ENCODE peak calls at places on chromosomes 2 and 18, in seven cellular contexts. R is endodermal cell, J is endothelial cell, D is IMR-90, Y is cardiac fibroblast, L is AG10803, T is fibroblast of lung. N is an unnamed sample.
A peak's percentile ranks its signal among the peaks of the same experiment; 100 is the strongest.

GRCh38 chr18:57890266-57890665 is 87.2 kb upstream of the ATP8B1 start:
- DNase-seq in R (no peak), L (no peak), Y (no peak), D (no peak), T (no peak), J (no peak), N (no peak)

GRCh38 chr18:59900222-59901128 is 679 bp downstream of the PMAIP1 start:
- DNase-seq in Y (peak; percentile 82), T (peak; percentile 88), D (peak; percentile 85), L (peak; percentile 69), J (peak; percentile 28), R (peak; percentile 74), N (no peak)

GRCh38 chr2:206814486-206814885 is 49.1 kb downstream of the FASTKD2 start:
- DNase-seq in T (no peak), J (no peak), L (no peak), R (no peak), Y (no peak), D (no peak), N (no peak)

GRCh38 chr2:18883626-18884456 is 294.5 kb upstream of the NT5C1B start:
- DNase-seq in J (peak; percentile 20), D (peak; percentile 62), Y (peak; percentile 57), L (peak; percentile 35), T (peak; percentile 67), R (peak; percentile 63), N (no peak)

GRCh38 chr2:174153757-174154680 is 94.3 kb downstream of the OLA1 start:
- DNase-seq in R (no peak), J (no peak), Y (peak; percentile 73), L (peak; percentile 69), T (peak; percentile 95), D (peak; percentile 85), N (no peak)

GRCh38 chr2:163428187-163428586 is 307.6 kb downstream of the FIGN start:
- DNase-seq in L (no peak), T (no peak), J (no peak), R (no peak), D (no peak), Y (no peak), N (no peak)

GRCh38 chr2:225120175-225120574 is 77.9 kb upstream of the DOCK10 start:
- DNase-seq in Y (peak; percentile 72), L (peak; percentile 67), D (peak; percentile 67), J (no peak), R (no peak), T (peak; percentile 35), N (no peak)

GRCh38 chr2:169743549-169743948 is 9.9 kb downstream of the KLHL23 start:
- DNase-seq in J (no peak), D (no peak), T (no peak), L (no peak), Y (no peak), R (no peak), N (no peak)

GRCh38 chr2:120360307-120360855 is 14.4 kb downstream of the INHBB start:
- DNase-seq in Y (peak; percentile 49), J (no peak), D (peak; percentile 55), T (no peak), R (no peak), L (peak; percentile 11), N (no peak)

GRCh38 chr2:26590960-26591618 is 50.1 kb downstream of the CIB4 start:
- DNase-seq in J (no peak), T (no peak), R (no peak), Y (no peak), L (no peak), D (no peak), N (peak; percentile 51)

GRCh38 chr2:236348976-236349375 is 84.8 kb upstream of the ASB18 start:
- DNase-seq in L (no peak), J (no peak), R (no peak), D (no peak), Y (no peak), T (no peak), N (no peak)

GRCh38 chr2:20093263-20094141 is 42.1 kb upstream of the LAPTM4A start:
- DNase-seq in L (peak; percentile 80), R (peak; percentile 91), T (peak; percentile 89), D (peak; percentile 82), Y (peak; percentile 89), J (peak; percentile 65), N (no peak)

GRCh38 chr18:8389391-8390340 is 219.6 kb upstream of the RAB12 start:
- DNase-seq in J (peak; percentile 75), D (peak; percentile 78), Y (peak; percentile 88), R (peak; percentile 94), T (peak; percentile 85), L (peak; percentile 71), N (no peak)

GRCh38 chr2:166057363-166058169 is 70.3 kb downstream of the SCN1A start:
- DNase-seq in D (peak; percentile 45), Y (peak; percentile 75), T (peak; percentile 59), J (no peak), L (peak; percentile 33), R (no peak), N (no peak)

GRCh38 chr2:67515538-67515937 is 118.4 kb downstream of the ETAA1 start:
- DNase-seq in L (no peak), D (no peak), T (no peak), J (no peak), R (no peak), Y (no peak), N (no peak)

GRCh38 chr2:148789059-148789458 is 86.0 kb upstream of the KIF5C start:
- DNase-seq in J (no peak), L (no peak), Y (no peak), T (no peak), D (no peak), R (no peak), N (no peak)

GRCh38 chr2:167333245-167333644 is 445.0 kb downstream of the XIRP2 start:
- DNase-seq in L (no peak), D (peak; percentile 2), T (no peak), J (no peak), R (peak; percentile 58), Y (peak; percentile 1), N (no peak)
- TF ChIP-seq CTCF in L (no peak), D (no peak), T (peak; percentile 25), J (no peak), R (peak; percentile 59), Y (no peak), N (peak; percentile 20)

GRCh38 chr18:76610012-76610411 is 115.0 kb upstream of the ZNF516 start:
- DNase-seq in L (no peak), D (no peak), R (no peak), T (no peak), Y (no peak), J (no peak), N (no peak)

GRCh38 chr18:76602169-76602568 is 107.1 kb upstream of the ZNF516 start:
- DNase-seq in D (no peak), Y (no peak), R (peak; percentile 6), J (no peak), T (no peak), L (no peak), N (no peak)

GRCh38 chr18:76610933-76611749 is 116.1 kb upstream of the ZNF516 start:
- DNase-seq in L (peak; percentile 43), T (peak; percentile 51), Y (peak; percentile 60), J (no peak), D (peak; percentile 61), R (no peak), N (no peak)

GRCh38 chr18:76604642-76605240 is 109.7 kb upstream of the ZNF516 start:
- DNase-seq in T (no peak), L (no peak), J (no peak), D (peak; percentile 28), Y (peak; percentile 56), R (no peak), N (no peak)

DNA sequence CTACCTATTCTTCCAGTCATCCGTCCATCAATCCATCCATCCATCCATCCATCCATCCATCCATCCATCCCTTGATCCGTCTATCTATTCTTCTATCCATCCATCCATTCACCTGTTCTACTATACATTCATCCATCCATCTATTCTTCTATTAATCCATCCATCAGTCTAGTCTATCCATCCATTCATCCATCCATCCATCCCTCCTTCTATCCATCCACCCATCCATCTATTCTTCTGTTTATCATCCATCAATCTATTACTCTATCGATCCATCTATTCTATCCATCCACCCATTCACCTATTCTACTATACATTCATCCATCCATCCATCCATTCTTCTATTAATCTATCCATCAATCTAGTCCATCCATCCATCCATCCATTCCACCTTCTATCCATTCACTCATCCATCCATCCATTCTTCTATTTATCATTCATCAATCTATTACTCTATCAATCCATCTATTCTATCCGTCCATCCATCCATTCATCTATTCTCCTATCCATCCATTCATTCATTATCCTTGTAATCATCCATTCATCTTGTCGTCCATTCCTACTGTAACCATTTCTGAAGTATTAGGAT is 110.4 kb upstream of the ZNF516 start:
- DNase-seq in D (no peak), T (no peak), L (no peak), Y (no peak), J (no peak), R (no peak), N (no peak)
- TF ChIP-seq CTCF in D (no peak), T (no peak), L (no peak), Y (no peak), J (no peak), R (no peak), N (no peak)

DNA sequence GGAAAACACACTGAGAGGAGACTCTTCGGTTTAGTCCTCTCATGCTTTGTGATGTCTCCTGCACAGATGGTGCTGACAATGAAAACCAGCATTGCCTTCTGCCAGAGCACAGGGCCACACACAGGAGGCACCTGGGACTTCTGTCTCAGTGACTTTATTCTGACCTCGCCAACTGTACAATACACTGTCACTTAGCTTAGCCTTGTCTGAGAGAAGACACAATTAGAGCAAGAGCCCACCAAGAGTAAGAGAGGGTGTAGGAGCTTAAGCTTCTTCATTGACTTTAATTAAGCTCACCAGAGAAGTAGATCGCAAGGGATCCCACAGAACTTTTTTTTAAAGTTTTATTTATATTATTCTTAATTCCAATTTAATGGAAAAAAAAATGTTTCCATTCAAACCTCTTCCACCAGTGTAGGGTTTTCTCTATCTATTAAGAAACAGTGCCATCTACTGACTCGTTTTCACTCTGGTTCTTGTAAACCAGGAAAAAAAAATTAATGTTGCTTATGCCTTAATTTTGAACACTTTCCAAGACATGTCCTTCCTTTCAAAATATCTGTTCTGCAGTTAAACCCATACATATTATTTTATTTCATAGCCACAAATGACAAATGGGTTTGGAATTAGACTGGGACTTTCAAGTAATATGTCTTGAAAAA is 42.4 kb upstream of the DDX18 start:
- DNase-seq in L (peak; percentile 45), R (no peak), Y (peak; percentile 52), D (peak; percentile 38), J (no peak), T (peak; percentile 41), N (no peak)
- TF ChIP-seq CTCF in L (peak; percentile 57), R (peak; percentile 78), Y (peak; percentile 25), D (peak; percentile 55), J (peak; percentile 27), T (peak; percentile 29), N (peak; percentile 83)

DNA sequence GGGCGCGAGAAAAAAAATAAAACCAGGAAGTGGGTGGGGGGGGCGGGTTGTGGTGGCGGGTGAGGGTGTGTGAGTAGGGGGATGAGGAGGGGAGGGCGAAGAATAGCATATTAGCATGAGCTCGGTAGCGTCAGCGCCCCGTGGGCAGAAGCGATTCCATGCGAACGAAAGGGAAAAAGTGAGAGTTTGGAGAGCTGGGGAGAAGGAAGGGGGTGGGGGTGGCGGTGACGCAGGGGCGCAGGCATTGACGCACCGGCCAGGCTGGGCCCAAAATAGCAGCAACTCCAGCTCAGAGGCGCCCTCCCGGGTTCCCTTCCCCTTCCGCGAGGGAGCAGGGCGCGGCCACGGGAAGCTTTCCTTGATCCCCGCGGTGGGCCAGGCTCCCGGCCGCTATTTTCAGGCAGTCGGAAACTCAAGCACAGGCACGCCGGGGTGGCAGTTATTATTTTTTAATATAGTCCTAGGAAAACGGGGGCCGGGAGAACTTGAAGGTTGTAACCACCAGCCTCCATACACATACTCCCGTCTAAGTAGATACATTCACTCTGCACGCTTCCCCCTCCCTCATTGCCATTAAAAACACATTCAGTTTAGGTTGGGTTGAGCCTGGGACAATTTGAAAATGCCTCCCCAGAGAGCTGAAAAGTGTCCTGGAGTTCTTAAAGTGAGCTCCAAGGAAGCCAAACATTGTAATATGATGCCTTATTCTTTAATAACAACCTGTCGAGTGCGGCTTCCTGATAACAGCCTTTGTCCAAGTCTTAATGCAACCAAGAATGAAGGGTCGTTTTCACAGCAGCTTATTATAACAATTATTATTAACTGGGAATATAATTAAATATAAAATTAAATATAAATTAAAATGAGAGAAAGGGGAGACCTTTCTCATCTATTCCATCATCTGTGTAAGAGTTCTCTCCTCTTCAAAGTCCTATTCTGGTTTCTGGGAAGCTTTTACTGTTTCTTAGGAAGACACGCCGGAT is 2.3 kb upstream of the NR4A2 start:
- DNase-seq in J (peak; percentile 74), T (peak; percentile 96), Y (peak; percentile 94), R (peak; percentile 89), D (peak; percentile 94), L (peak; percentile 92), N (peak; percentile 84)
- TF ChIP-seq CTCF in J (no peak), T (peak; percentile 20), Y (peak; percentile 27), R (peak; percentile 9), D (peak; percentile 37), L (peak; percentile 39), N (peak; percentile 50)